ENCODE peak calls at places on chromosomes 7 and 10, in four cellular contexts. D is pancreas; B is activated naive CD4-positive, alpha-beta T cell; Y is fibroblast of lung. M is an unnamed sample.

GRCh38 chr7:15015545-15016314 is 113.2 kb upstream of the DGKB start:
- DNase-seq in D (peak; percentile 58), B (no peak), Y (peak; percentile 68), M (peak; percentile 49)

GRCh38 chr7:32042900-32043299 is 27.3 kb downstream of the PDE1C start:
- DNase-seq in D (no peak), B (no peak), Y (no peak), M (no peak)

GRCh38 chr10:78416031-78416800 is 382.6 kb downstream of the RPS24 start:
- DNase-seq in D (no peak), B (no peak), Y (peak; percentile 66), M (peak; percentile 73)

GRCh38 chr10:110488944-110489343 is 8.8 kb upstream of the DUSP5 start:
- DNase-seq in D (no peak), B (no peak), Y (no peak), M (no peak)

GRCh38 chr10:17396004-17396403 is 58.4 kb downstream of the ST8SIA6 start:
- DNase-seq in D (no peak), B (no peak), Y (no peak), M (no peak)

GRCh38 chr7:106598663-106599342 is 62.2 kb downstream of the CCDC71L start:
- DNase-seq in D (peak; percentile 70), B (peak; percentile 8), Y (peak; percentile 60), M (peak; percentile 60)

GRCh38 chr10:36256905-36257304 is 614.8 kb upstream of the FZD8 start:
- DNase-seq in D (no peak), B (no peak), Y (peak; percentile 66), M (peak; percentile 41)

GRCh38 chr10:42951486-42952251 is 125.2 kb upstream of the RET start:
- DNase-seq in D (peak; percentile 55), B (no peak), Y (no peak), M (no peak)

GRCh38 chr7:96833701-96834453 is 124.2 kb upstream of the SEM1 start:
- DNase-seq in D (no peak), B (no peak), Y (no peak), M (no peak)

GRCh38 chr7:44151679-44152355 is 10.7 kb upstream of the MYL7 start:
- DNase-seq in D (peak; percentile 6), B (no peak), Y (no peak), M (no peak)

GRCh38 chr10:96319754-96320514 is 15.7 kb downstream of the DNTT start:
- DNase-seq in D (no peak), B (no peak), Y (peak; percentile 3), M (no peak)

GRCh38 chr10:95506056-95506737 is 55.0 kb downstream of the SORBS1 start:
- DNase-seq in D (no peak), B (no peak), Y (peak; percentile 58), M (no peak)

GRCh38 chr7:78438433-78438832 is 639.9 kb downstream of the PHTF2 start:
- DNase-seq in D (no peak), B (no peak), Y (no peak), M (no peak)

GRCh38 chr7:146146866-146147265 is 30.3 kb downstream of the CNTNAP2 start:
- DNase-seq in D (no peak), B (no peak), Y (peak; percentile 72), M (no peak)